ENCODE peak calls at places on chromosomes 16 and 17, in four cellular contexts. One of them, this sample, is unnamed.
A peak's percentile ranks its signal among the peaks of the same experiment; 100 is the strongest.

GRCh38 chr17:17723354-17724261 is 42.4 kb downstream of the RAI1 start:
- DNase-seq in IMR-90: peak; percentile 90
- DNase-seq in H1: no peak
- DNase-seq in H9: peak; percentile 65
- DNase-seq in this sample: peak; percentile 75

GRCh38 chr16:28100810-28101532 is 37.5 kb upstream of the GSG1L start:
- DNase-seq in IMR-90: no peak
- DNase-seq in H9: no peak
- DNase-seq in H1: no peak
- DNase-seq in this sample: no peak

GRCh38 chr17:49404371-49404770 is 10.3 kb downstream of the PHB1 start:
- DNase-seq in H9: no peak
- DNase-seq in H1: no peak
- DNase-seq in IMR-90: no peak
- DNase-seq in this sample: no peak

GRCh38 chr17:66748578-66748977 is 86.3 kb upstream of the CACNG5 start:
- DNase-seq in IMR-90: no peak
- DNase-seq in H9: no peak
- DNase-seq in H1: no peak
- DNase-seq in this sample: no peak

GRCh38 chr17:36627101-36627500 is 25.7 kb downstream of the MRM1 start:
- DNase-seq in H1: no peak
- DNase-seq in IMR-90: no peak
- DNase-seq in H9: peak; percentile 61
- DNase-seq in this sample: no peak

GRCh38 chr16:27317738-27318398 is 4.1 kb downstream of the IL4R start:
- DNase-seq in IMR-90: no peak
- DNase-seq in H9: no peak
- DNase-seq in H1: no peak
- DNase-seq in this sample: no peak

GRCh38 chr17:35486920-35487727 is 38.6 kb upstream of the SLFN13 start:
- DNase-seq in IMR-90: peak; percentile 56
- DNase-seq in H1: no peak
- DNase-seq in H9: no peak
- DNase-seq in this sample: no peak

GRCh38 chr17:68085751-68086445 is 50.4 kb downstream of the KPNA2 start:
- DNase-seq in H1: no peak
- DNase-seq in IMR-90: no peak
- DNase-seq in H9: no peak
- DNase-seq in this sample: peak; percentile 32

GRCh38 chr16:4624827-4625616 is 396 bp downstream of the MGRN1 start:
- DNase-seq in IMR-90: peak; percentile 61
- DNase-seq in H1: no peak
- DNase-seq in H9: peak; percentile 77
- DNase-seq in this sample: peak; percentile 81

GRCh38 chr16:80058236-80058635 is 457.7 kb upstream of the MAF start:
- DNase-seq in H1: no peak
- DNase-seq in H9: no peak
- DNase-seq in IMR-90: no peak
- DNase-seq in this sample: no peak

GRCh38 chr16:21158208-21159110 is at the start of gene LDAF1:
- DNase-seq in H1: no peak
- DNase-seq in IMR-90: peak; percentile 63
- DNase-seq in H9: peak; percentile 86
- DNase-seq in this sample: peak; percentile 88

GRCh38 chr16:82063456-82064082 is 28.5 kb downstream of the HSD17B2 start:
- DNase-seq in H1: no peak
- DNase-seq in H9: no peak
- DNase-seq in IMR-90: no peak
- DNase-seq in this sample: no peak

DNA sequence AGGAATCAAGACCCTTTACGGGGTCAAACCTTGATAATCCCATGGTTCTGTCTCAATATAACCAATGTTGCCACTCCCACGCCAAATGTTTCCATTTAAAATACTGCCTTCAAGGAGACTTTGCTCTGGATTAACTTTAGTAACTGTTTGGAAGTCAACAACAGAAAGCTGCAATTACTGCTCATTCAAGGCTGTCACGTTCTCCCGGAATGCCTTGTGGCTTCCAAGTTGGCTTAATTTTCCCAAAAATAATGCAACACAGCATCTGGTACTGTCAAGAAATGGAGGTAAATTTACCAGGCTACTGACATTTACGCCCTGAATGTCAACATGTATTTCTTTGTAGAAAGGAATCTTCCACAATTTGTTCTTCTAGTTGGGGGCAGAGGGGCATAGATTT is 38.2 kb downstream of the GPRC5B start:
- DNase-seq in H9: no peak
- DNase-seq in H1: no peak
- DNase-seq in IMR-90: no peak
- DNase-seq in this sample: no peak
- H3K56ac ChIP-seq in H9: no peak overlapping the region
- H3K56ac ChIP-seq in H1: no peak overlapping the region
- H3K56ac ChIP-seq in IMR-90: no peak overlapping the region
- H3K56ac ChIP-seq in this sample: no peak overlapping the region

GRCh38 chr16:89243664-89244063 is 26.2 kb downstream of the ZNF778 start:
- DNase-seq in IMR-90: no peak
- DNase-seq in H1: no peak
- DNase-seq in H9: no peak
- DNase-seq in this sample: no peak
- H2BK5ac ChIP-seq in IMR-90: no peak overlapping the region
- H2BK5ac ChIP-seq in H1: no peak overlapping the region
- H2BK5ac ChIP-seq in H9: no peak overlapping the region
- H2BK5ac ChIP-seq in this sample: no peak overlapping the region

DNA sequence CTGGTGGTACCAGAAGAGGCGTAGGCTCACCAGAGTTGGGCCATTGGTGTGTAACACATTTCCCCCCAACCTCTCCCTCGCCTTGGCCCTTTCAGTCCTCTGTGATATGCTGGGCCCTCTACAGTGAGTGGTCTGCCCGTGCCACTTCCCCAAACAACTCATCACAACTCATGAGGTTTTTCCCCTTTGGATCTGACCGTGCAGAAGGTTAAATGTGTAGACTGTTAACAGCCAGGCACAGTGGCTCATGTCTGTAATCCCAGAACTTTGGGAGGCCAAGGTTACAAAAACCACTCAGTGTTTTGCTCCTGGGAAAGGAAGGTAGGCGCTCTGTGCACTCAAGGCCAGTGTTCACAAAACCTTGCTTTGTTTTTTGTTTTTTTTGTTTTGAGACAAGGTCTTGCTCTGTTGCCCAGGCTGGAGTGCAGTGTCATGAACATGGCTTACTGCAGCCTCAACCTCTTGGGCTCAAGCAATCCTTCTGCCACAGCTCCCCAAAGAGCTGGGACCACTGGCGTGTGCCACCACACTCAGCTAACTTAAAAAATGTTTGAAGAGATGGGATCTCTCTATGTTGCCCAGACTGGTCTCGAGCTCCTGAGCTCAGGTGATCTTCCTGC is 11.3 kb upstream of the CYB5B start:
- DNase-seq in H9: no peak
- DNase-seq in IMR-90: no peak
- DNase-seq in H1: no peak
- DNase-seq in this sample: no peak
- H3K4me1 ChIP-seq in H9: peaks cover 3% of the 10 kb centered on the region
- H3K4me1 ChIP-seq in IMR-90: peaks cover 8% of the 10 kb centered on the region
- H3K4me1 ChIP-seq in H1: no peaks in the 10 kb centered on the region
- H3K4me1 ChIP-seq in this sample: peaks cover 5% of the 10 kb centered on the region

GRCh38 chr17:31231852-31232251 is 65.2 kb downstream of the OMG start:
- DNase-seq in H9: no peak
- DNase-seq in IMR-90: no peak
- DNase-seq in H1: no peak
- DNase-seq in this sample: no peak

DNA sequence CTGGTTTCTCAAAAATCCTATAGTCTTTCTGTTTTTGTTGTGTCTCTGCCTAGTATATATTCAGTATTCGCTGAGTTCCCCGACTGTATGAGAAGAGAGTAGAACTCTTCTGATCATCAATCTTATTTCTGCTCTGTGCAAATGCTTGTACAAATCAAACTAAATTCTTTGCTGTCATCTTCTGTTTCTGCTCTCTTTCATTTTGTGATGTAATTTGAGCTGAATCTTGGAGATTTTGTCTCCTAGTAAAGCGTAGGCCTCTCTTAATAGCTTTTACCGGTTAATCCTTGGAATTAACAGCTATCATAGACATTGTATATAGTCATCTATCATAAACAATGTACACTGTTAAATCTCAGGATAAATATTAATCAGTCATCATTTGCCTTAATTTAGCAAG is 61.9 kb downstream of the OMG start:
- DNase-seq in H9: no peak
- DNase-seq in H1: no peak
- DNase-seq in IMR-90: no peak
- DNase-seq in this sample: no peak
- H3K56ac ChIP-seq in H9: no peak overlapping the region
- H3K56ac ChIP-seq in H1: no peak overlapping the region
- H3K56ac ChIP-seq in IMR-90: no peak overlapping the region
- H3K56ac ChIP-seq in this sample: no peak overlapping the region

GRCh38 chr17:41797377-41797776 is 10.9 kb upstream of the JUP start:
- DNase-seq in IMR-90: no peak
- DNase-seq in H1: no peak
- DNase-seq in H9: no peak
- DNase-seq in this sample: no peak
- H2BK5ac ChIP-seq in IMR-90: no peak overlapping the region
- H2BK5ac ChIP-seq in H1: no peak overlapping the region
- H2BK5ac ChIP-seq in H9: no peak overlapping the region
- H2BK5ac ChIP-seq in this sample: no peak overlapping the region

GRCh38 chr17:82215095-82215971 is 2.7 kb upstream of the CCDC57 start:
- DNase-seq in H1: no peak
- DNase-seq in H9: no peak
- DNase-seq in IMR-90: no peak
- DNase-seq in this sample: no peak

GRCh38 chr17:82212331-82213250 is at the start of gene CCDC57:
- DNase-seq in H9: peak; percentile 82
- DNase-seq in IMR-90: peak; percentile 68
- DNase-seq in H1: no peak
- DNase-seq in this sample: peak; percentile 76

GRCh38 chr17:82215972-82216300 is 3.3 kb upstream of the CCDC57 start:
- DNase-seq in H9: no peak
- DNase-seq in IMR-90: no peak
- DNase-seq in H1: no peak
- DNase-seq in this sample: no peak

GRCh38 chr17:82214012-82214628 is 1.5 kb upstream of the CCDC57 start:
- DNase-seq in H9: no peak
- DNase-seq in IMR-90: no peak
- DNase-seq in H1: no peak
- DNase-seq in this sample: no peak

GRCh38 chr17:82213251-82214011 is 789 bp upstream of the CCDC57 start:
- DNase-seq in H1: no peak
- DNase-seq in H9: no peak
- DNase-seq in IMR-90: peak; percentile 89
- DNase-seq in this sample: peak; percentile 61
- H3K4me1 ChIP-seq in H1: peaks cover 4% of the 10 kb centered on the region
- H3K4me1 ChIP-seq in H9: no peaks in the 10 kb centered on the region
- H3K4me1 ChIP-seq in IMR-90: peaks cover 39% of the 10 kb centered on the region
- H3K4me1 ChIP-seq in this sample: no peaks in the 10 kb centered on the region

DNA sequence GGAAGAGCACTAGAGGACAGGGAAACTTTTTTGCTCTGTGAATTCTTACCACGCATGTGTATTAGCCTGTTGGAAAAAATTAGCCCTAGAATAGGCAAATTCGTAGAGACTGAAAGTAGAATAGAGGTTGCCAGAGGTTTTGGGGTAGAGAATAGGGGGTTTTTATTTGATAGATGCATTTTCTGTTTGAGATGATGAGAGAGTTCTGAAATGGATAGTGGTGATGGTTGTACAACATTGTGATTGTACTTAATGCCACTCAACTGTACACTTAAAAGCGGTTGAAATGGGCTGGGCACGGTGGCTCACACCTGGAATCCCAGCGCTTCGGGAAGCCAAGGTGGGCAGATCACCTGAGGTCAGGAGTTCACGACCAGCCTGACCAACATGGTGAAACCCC is 8.0 kb upstream of the DOC2B start:
- DNase-seq in IMR-90: no peak
- DNase-seq in H1: no peak
- DNase-seq in H9: no peak
- DNase-seq in this sample: no peak
- H3K56ac ChIP-seq in IMR-90: no peak overlapping the region
- H3K56ac ChIP-seq in H1: no peak overlapping the region
- H3K56ac ChIP-seq in H9: no peak overlapping the region
- H3K56ac ChIP-seq in this sample: no peak overlapping the region

GRCh38 chr17:4968916-4969550 is 1.4 kb upstream of the SPAG7 start:
- DNase-seq in IMR-90: peak; percentile 95
- DNase-seq in H9: no peak
- DNase-seq in H1: no peak
- DNase-seq in this sample: peak; percentile 90

GRCh38 chr17:4970273-4970672 is 2.7 kb upstream of the SPAG7 start:
- DNase-seq in H1: no peak
- DNase-seq in H9: no peak
- DNase-seq in IMR-90: no peak
- DNase-seq in this sample: no peak

GRCh38 chr17:4968166-4968915 is 724 bp upstream of the SPAG7 start:
- DNase-seq in H1: no peak
- DNase-seq in IMR-90: no peak
- DNase-seq in H9: peak; percentile 91
- DNase-seq in this sample: peak; percentile 69

GRCh38 chr17:4967539-4968165 is at the start of gene SPAG7:
- DNase-seq in H9: peak; percentile 98
- DNase-seq in IMR-90: peak; percentile 98
- DNase-seq in H1: peak; percentile 90
- DNase-seq in this sample: peak; percentile 97

GRCh38 chr17:4969551-4970231 is 2.1 kb upstream of the SPAG7 start:
- DNase-seq in IMR-90: peak; percentile 55
- DNase-seq in H1: no peak
- DNase-seq in H9: no peak
- DNase-seq in this sample: peak; percentile 56
- H2BK5ac ChIP-seq in IMR-90: peak overlapping the region; percentile 94
- H2BK5ac ChIP-seq in H1: peak overlapping the region; percentile 66
- H2BK5ac ChIP-seq in H9: no peak overlapping the region
- H2BK5ac ChIP-seq in this sample: no peak overlapping the region

DNA sequence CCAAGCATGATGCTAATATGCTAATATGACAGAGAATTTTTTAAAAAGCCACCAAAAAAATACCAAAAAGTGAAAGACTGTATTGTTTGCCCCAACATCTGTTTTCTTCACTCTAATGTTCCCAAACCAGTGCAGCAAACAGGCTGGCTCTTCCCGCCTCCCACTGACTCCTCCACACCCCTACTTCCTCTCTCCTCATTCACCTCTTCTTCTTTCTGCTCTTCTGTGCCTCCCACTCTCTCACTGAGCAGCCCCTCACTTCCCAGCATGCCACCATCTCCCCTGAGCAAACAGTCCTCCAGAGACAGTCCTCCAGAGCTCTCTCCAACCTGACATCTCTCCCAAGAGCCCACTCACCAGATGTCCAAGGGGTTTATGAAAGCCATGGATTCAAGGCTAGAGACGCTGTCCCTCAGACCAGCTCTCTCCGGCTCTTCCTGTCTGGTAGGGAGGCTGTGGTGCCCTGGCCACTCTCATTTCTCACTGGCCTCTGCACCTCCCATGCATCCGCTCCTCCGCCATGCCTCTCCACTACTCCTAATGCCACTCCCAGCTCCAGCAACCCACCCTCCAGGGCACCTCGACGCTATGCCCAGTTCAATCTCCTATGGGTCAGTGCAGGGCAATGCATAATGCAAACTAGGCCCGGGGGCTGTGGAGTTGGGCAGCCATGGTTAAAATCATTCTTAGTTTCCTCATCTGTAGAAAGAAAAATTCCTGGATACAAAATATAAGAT is 52.9 kb downstream of the ANKRD11 start:
- DNase-seq in IMR-90: no peak
- DNase-seq in H1: no peak
- DNase-seq in H9: no peak
- DNase-seq in this sample: no peak
- H3K4me1 ChIP-seq in IMR-90: peaks cover 23% of the 10 kb centered on the region
- H3K4me1 ChIP-seq in H1: peaks cover under 1% of the 10 kb centered on the region
- H3K4me1 ChIP-seq in H9: peaks cover 8% of the 10 kb centered on the region
- H3K4me1 ChIP-seq in this sample: no peaks in the 10 kb centered on the region

This sample was measured in mesendoderm.